ENCODE peak calls at places on chromosomes 3 and 15, in five cellular contexts. U is kidney glomerular epithelial cell; I is T-helper 1 cell; T is activated CD4-positive, alpha-beta T cell treated with anti-CD3 and anti-CD28 coated beads for 48 hours; E is Calu3. H is an unnamed sample.

GRCh38 chr3:63400259-63400860 is 122.3 kb downstream of the SYNPR start:
- DNase-seq in I (no peak), E (no peak), T (no peak), U (no peak), H (no peak)

GRCh38 chr15:64356443-64357040 is 569 bp upstream of the CSNK1G1 start:
- DNase-seq in T (no peak), E (no peak), U (peak), I (no peak), H (peak)

GRCh38 chr3:155995525-155996370 is 124.6 kb upstream of the KCNAB1 start:
- DNase-seq in I (peak), E (no peak), U (peak), T (no peak), H (peak)

GRCh38 chr3:157447026-157447694 is 10.5 kb downstream of the PTX3 start:
- DNase-seq in E (peak), U (peak), T (no peak), I (no peak), H (peak)

GRCh38 chr3:140188285-140188684 is 253.3 kb downstream of the CLSTN2 start:
- DNase-seq in I (no peak), E (no peak), T (no peak), U (no peak), H (no peak)

GRCh38 chr15:31051646-31052045 is 49.9 kb downstream of the TRPM1 start:
- DNase-seq in U (no peak), E (no peak), I (no peak), T (no peak), H (no peak)

GRCh38 chr3:52836471-52836845 is 1.6 kb upstream of the MUSTN1 start:
- DNase-seq in E (no peak), U (no peak), I (no peak), T (no peak), H (no peak)

GRCh38 chr3:142159083-142159740 is 9.9 kb upstream of the TFDP2 start:
- DNase-seq in U (no peak), E (no peak), T (no peak), I (no peak), H (no peak)

GRCh38 chr3:4340411-4341335 is 37.5 kb downstream of the SETMAR start:
- DNase-seq in T (no peak), I (no peak), U (no peak), E (no peak), H (no peak)

GRCh38 chr3:125072749-125073404 is 17.1 kb upstream of the HEG1 start:
- DNase-seq in I (no peak), E (no peak), U (no peak), T (no peak), H (no peak)

GRCh38 chr3:38131621-38132369 is 5.1 kb downstream of the ACAA1 start:
- DNase-seq in E (no peak), T (peak), U (no peak), I (no peak), H (no peak)

GRCh38 chr3:24387493-24387892 is 107.2 kb downstream of the THRB start:
- DNase-seq in T (no peak), U (peak), I (no peak), E (no peak), H (peak)

GRCh38 chr3:150639262-150639661 is 36.1 kb downstream of the SELENOT start:
- DNase-seq in U (no peak), E (peak), T (no peak), I (no peak), H (no peak)

GRCh38 chr3:31532587-31533168 is at the start of gene STT3B:
- DNase-seq in E (peak), I (peak), T (peak), U (peak), H (peak)

GRCh38 chr3:172159962-172160538 is 120.7 kb downstream of the FNDC3B start:
- DNase-seq in U (no peak), T (no peak), I (no peak), E (no peak), H (no peak)

GRCh38 chr3:195612075-195612800 is 28.5 kb upstream of the APOD start:
- DNase-seq in U (no peak), T (no peak), I (no peak), E (no peak), H (no peak)

GRCh38 chr15:90322531-90322930 is 29.6 kb upstream of the ZNF774 start:
- DNase-seq in I (no peak), E (no peak), U (no peak), T (no peak), H (no peak)

H was measured in GM03348.